ENCODE peak calls at places on chromosomes 2 and 18, in ten cellular contexts. One of them, this sample, is unnamed.

GRCh38 chr2:237894986-237895543 is 35.6 kb downstream of the RAMP1 start:
- DNase-seq in germinal center: no peak
- DNase-seq in stromal cell of bone marrow: no peak
- DNase-seq in Ammon's horn: no peak
- DNase-seq in hypothalamus: no peak
- DNase-seq in activated T-cell treated with anti-CD3 and anti-CD28 coated beads for 1 hour: no peak
- DNase-seq in endodermal cell: no peak
- DNase-seq in sigmoid colon: peak; percentile 66
- DNase-seq in AG20443: no peak
- DNase-seq in nephron progenitor cell: no peak
- DNase-seq in this sample: no peak

GRCh38 chr2:12261993-12262680 is 454.6 kb upstream of the TRIB2 start:
- DNase-seq in germinal center: no peak
- DNase-seq in stromal cell of bone marrow: no peak
- DNase-seq in Ammon's horn: no peak
- DNase-seq in hypothalamus: no peak
- DNase-seq in activated T-cell treated with anti-CD3 and anti-CD28 coated beads for 1 hour: no peak
- DNase-seq in endodermal cell: no peak
- DNase-seq in sigmoid colon: no peak
- DNase-seq in AG20443: no peak
- DNase-seq in nephron progenitor cell: no peak
- DNase-seq in this sample: no peak

GRCh38 chr2:128607981-128608506 is 289.4 kb upstream of the HS6ST1 start:
- DNase-seq in germinal center: no peak
- DNase-seq in stromal cell of bone marrow: no peak
- DNase-seq in Ammon's horn: peak; percentile 47
- DNase-seq in hypothalamus: peak; percentile 45
- DNase-seq in activated T-cell treated with anti-CD3 and anti-CD28 coated beads for 1 hour: no peak
- DNase-seq in endodermal cell: no peak
- DNase-seq in sigmoid colon: peak; percentile 50
- DNase-seq in AG20443: no peak
- DNase-seq in nephron progenitor cell: no peak
- DNase-seq in this sample: no peak

GRCh38 chr2:139946690-139947089 is 1166.5 kb upstream of the NXPH2 start:
- DNase-seq in germinal center: no peak
- DNase-seq in stromal cell of bone marrow: no peak
- DNase-seq in Ammon's horn: no peak
- DNase-seq in hypothalamus: no peak
- DNase-seq in activated T-cell treated with anti-CD3 and anti-CD28 coated beads for 1 hour: no peak
- DNase-seq in endodermal cell: peak; percentile 66
- DNase-seq in sigmoid colon: no peak
- DNase-seq in AG20443: no peak
- DNase-seq in nephron progenitor cell: no peak
- DNase-seq in this sample: no peak

GRCh38 chr2:175880-176800 is 87.7 kb downstream of the SH3YL1 start:
- DNase-seq in germinal center: no peak
- DNase-seq in stromal cell of bone marrow: peak; percentile 4
- DNase-seq in Ammon's horn: peak; percentile 30
- DNase-seq in hypothalamus: no peak
- DNase-seq in activated T-cell treated with anti-CD3 and anti-CD28 coated beads for 1 hour: peak; percentile 35
- DNase-seq in endodermal cell: no peak
- DNase-seq in sigmoid colon: no peak
- DNase-seq in AG20443: peak; percentile 55
- DNase-seq in nephron progenitor cell: no peak
- DNase-seq in this sample: peak; percentile 68

GRCh38 chr2:224145751-224146355 is 106.8 kb upstream of the SERPINE2 start:
- DNase-seq in germinal center: no peak
- DNase-seq in stromal cell of bone marrow: peak; percentile 80
- DNase-seq in Ammon's horn: no peak
- DNase-seq in hypothalamus: no peak
- DNase-seq in activated T-cell treated with anti-CD3 and anti-CD28 coated beads for 1 hour: no peak
- DNase-seq in endodermal cell: no peak
- DNase-seq in sigmoid colon: no peak
- DNase-seq in AG20443: peak; percentile 85
- DNase-seq in nephron progenitor cell: no peak
- DNase-seq in this sample: no peak

GRCh38 chr18:57436965-57437333 is 1.8 kb downstream of the ONECUT2 start:
- DNase-seq in germinal center: no peak
- DNase-seq in stromal cell of bone marrow: no peak
- DNase-seq in Ammon's horn: no peak
- DNase-seq in hypothalamus: no peak
- DNase-seq in activated T-cell treated with anti-CD3 and anti-CD28 coated beads for 1 hour: no peak
- DNase-seq in endodermal cell: no peak
- DNase-seq in sigmoid colon: no peak
- DNase-seq in AG20443: no peak
- DNase-seq in nephron progenitor cell: no peak
- DNase-seq in this sample: no peak

GRCh38 chr18:74529811-74530583 is 4.3 kb upstream of the CNDP1 start:
- DNase-seq in germinal center: no peak
- DNase-seq in stromal cell of bone marrow: no peak
- DNase-seq in Ammon's horn: no peak
- DNase-seq in hypothalamus: no peak
- DNase-seq in activated T-cell treated with anti-CD3 and anti-CD28 coated beads for 1 hour: no peak
- DNase-seq in endodermal cell: peak; percentile 32
- DNase-seq in sigmoid colon: peak; percentile 52
- DNase-seq in AG20443: no peak
- DNase-seq in nephron progenitor cell: no peak
- DNase-seq in this sample: no peak

GRCh38 chr2:233434666-233435375 is 80.5 kb downstream of the DGKD start:
- DNase-seq in germinal center: no peak
- DNase-seq in stromal cell of bone marrow: no peak
- DNase-seq in Ammon's horn: no peak
- DNase-seq in hypothalamus: no peak
- DNase-seq in activated T-cell treated with anti-CD3 and anti-CD28 coated beads for 1 hour: no peak
- DNase-seq in endodermal cell: peak; percentile 24
- DNase-seq in sigmoid colon: peak; percentile 46
- DNase-seq in AG20443: no peak
- DNase-seq in nephron progenitor cell: no peak
- DNase-seq in this sample: no peak

GRCh38 chr2:238069877-238070276 is 9.1 kb downstream of the SCLY start:
- DNase-seq in germinal center: no peak
- DNase-seq in stromal cell of bone marrow: no peak
- DNase-seq in Ammon's horn: no peak
- DNase-seq in hypothalamus: no peak
- DNase-seq in activated T-cell treated with anti-CD3 and anti-CD28 coated beads for 1 hour: no peak
- DNase-seq in endodermal cell: no peak
- DNase-seq in sigmoid colon: no peak
- DNase-seq in AG20443: no peak
- DNase-seq in nephron progenitor cell: no peak
- DNase-seq in this sample: no peak

GRCh38 chr2:238928520-238929241 is 80.8 kb downstream of the TWIST2 start:
- DNase-seq in germinal center: no peak
- DNase-seq in stromal cell of bone marrow: no peak
- DNase-seq in Ammon's horn: no peak
- DNase-seq in hypothalamus: no peak
- DNase-seq in activated T-cell treated with anti-CD3 and anti-CD28 coated beads for 1 hour: no peak
- DNase-seq in endodermal cell: peak; percentile 28
- DNase-seq in sigmoid colon: peak; percentile 72
- DNase-seq in AG20443: no peak
- DNase-seq in nephron progenitor cell: no peak
- DNase-seq in this sample: no peak

GRCh38 chr18:14970027-14970426 is 222.1 kb downstream of the ANKRD30B start:
- DNase-seq in germinal center: no peak
- DNase-seq in stromal cell of bone marrow: peak; percentile 75
- DNase-seq in Ammon's horn: no peak
- DNase-seq in hypothalamus: no peak
- DNase-seq in activated T-cell treated with anti-CD3 and anti-CD28 coated beads for 1 hour: no peak
- DNase-seq in endodermal cell: no peak
- DNase-seq in sigmoid colon: no peak
- DNase-seq in AG20443: peak; percentile 75
- DNase-seq in nephron progenitor cell: no peak
- DNase-seq in this sample: no peak

GRCh38 chr18:36314754-36315153 is 17.2 kb downstream of the FHOD3 start:
- DNase-seq in germinal center: no peak
- DNase-seq in stromal cell of bone marrow: peak; percentile 71
- DNase-seq in Ammon's horn: no peak
- DNase-seq in hypothalamus: no peak
- DNase-seq in activated T-cell treated with anti-CD3 and anti-CD28 coated beads for 1 hour: no peak
- DNase-seq in endodermal cell: peak; percentile 17
- DNase-seq in sigmoid colon: no peak
- DNase-seq in AG20443: peak; percentile 61
- DNase-seq in nephron progenitor cell: no peak
- DNase-seq in this sample: no peak

GRCh38 chr2:44268259-44268649 is 7.0 kb upstream of the SLC3A1 start:
- DNase-seq in germinal center: no peak
- DNase-seq in stromal cell of bone marrow: no peak
- DNase-seq in Ammon's horn: peak; percentile 11
- DNase-seq in hypothalamus: no peak
- DNase-seq in activated T-cell treated with anti-CD3 and anti-CD28 coated beads for 1 hour: no peak
- DNase-seq in endodermal cell: no peak
- DNase-seq in sigmoid colon: no peak
- DNase-seq in AG20443: peak; percentile 37
- DNase-seq in nephron progenitor cell: no peak
- DNase-seq in this sample: no peak

GRCh38 chr2:31296641-31297287 is 62.8 kb downstream of the EHD3 start:
- DNase-seq in germinal center: no peak
- DNase-seq in stromal cell of bone marrow: no peak
- DNase-seq in Ammon's horn: no peak
- DNase-seq in hypothalamus: no peak
- DNase-seq in activated T-cell treated with anti-CD3 and anti-CD28 coated beads for 1 hour: no peak
- DNase-seq in endodermal cell: no peak
- DNase-seq in sigmoid colon: no peak
- DNase-seq in AG20443: peak; percentile 44
- DNase-seq in nephron progenitor cell: no peak
- DNase-seq in this sample: no peak

GRCh38 chr2:11024010-11024615 is 112.4 kb downstream of the KCNF1 start:
- DNase-seq in germinal center: no peak
- DNase-seq in stromal cell of bone marrow: no peak
- DNase-seq in Ammon's horn: no peak
- DNase-seq in hypothalamus: no peak
- DNase-seq in activated T-cell treated with anti-CD3 and anti-CD28 coated beads for 1 hour: no peak
- DNase-seq in endodermal cell: peak; percentile 49
- DNase-seq in sigmoid colon: no peak
- DNase-seq in AG20443: peak; percentile 42
- DNase-seq in nephron progenitor cell: no peak
- DNase-seq in this sample: no peak

GRCh38 chr2:11558206-11558886 is 24.5 kb downstream of the GREB1 start:
- DNase-seq in germinal center: no peak
- DNase-seq in stromal cell of bone marrow: no peak
- DNase-seq in Ammon's horn: no peak
- DNase-seq in hypothalamus: no peak
- DNase-seq in activated T-cell treated with anti-CD3 and anti-CD28 coated beads for 1 hour: no peak
- DNase-seq in endodermal cell: peak; percentile 49
- DNase-seq in sigmoid colon: no peak
- DNase-seq in AG20443: no peak
- DNase-seq in nephron progenitor cell: no peak
- DNase-seq in this sample: no peak